ENCODE peak calls at places on chromosomes 7 and 10, in four cellular contexts. J is bronchial epithelial cell, M is cardiac fibroblast, U is foreskin keratinocyte. T is an unnamed sample.

GRCh38 chr7:36736827-36737211 is 12.5 kb upstream of the AOAH start:
- DNase-seq in J (no peak), M (no peak), U (no peak), T (no peak)

GRCh38 chr10:110141185-110141584 is 66.2 kb upstream of the MXI1 start:
- DNase-seq in J (peak; percentile 74), M (peak; percentile 81), U (peak; percentile 27), T (peak; percentile 24)

GRCh38 chr10:93916257-93917063 is 22.7 kb downstream of the SLC35G1 start:
- DNase-seq in J (peak; percentile 64), M (peak; percentile 62), U (no peak), T (peak; percentile 43)

GRCh38 chr7:460374-461117 is 59.1 kb downstream of the PDGFA start:
- DNase-seq in J (peak; percentile 22), M (peak; percentile 48), U (no peak), T (peak; percentile 39)

GRCh38 chr10:15485684-15486316 is 114.7 kb upstream of the FAM171A1 start:
- DNase-seq in J (no peak), M (peak; percentile 75), U (no peak), T (peak; percentile 16)

GRCh38 chr7:36711256-36711655 is 13.0 kb downstream of the AOAH start:
- DNase-seq in J (no peak), M (no peak), U (no peak), T (no peak)

GRCh38 chr10:110151467-110151866 is 55.9 kb upstream of the MXI1 start:
- DNase-seq in J (peak; percentile 68), M (no peak), U (peak; percentile 18), T (peak; percentile 84)

GRCh38 chr10:70836319-70836718 is 20.6 kb downstream of the SGPL1 start:
- DNase-seq in J (no peak), M (no peak), U (no peak), T (no peak)

GRCh38 chr10:73802276-73802991 is 9.0 kb downstream of the NDST2 start:
- DNase-seq in J (peak; percentile 29), M (no peak), U (no peak), T (no peak)
- TF ChIP-seq CTCF in J (peak; percentile 12), M (peak; percentile 23), U (no peak), T (no peak)

GRCh38 chr10:119211625-119212441 is 4.5 kb downstream of the GRK5 start:
- DNase-seq in J (no peak), M (peak; percentile 42), U (no peak), T (no peak)
- TF ChIP-seq CTCF in J (no peak), M (no peak), U (no peak), T (no peak)

DNA sequence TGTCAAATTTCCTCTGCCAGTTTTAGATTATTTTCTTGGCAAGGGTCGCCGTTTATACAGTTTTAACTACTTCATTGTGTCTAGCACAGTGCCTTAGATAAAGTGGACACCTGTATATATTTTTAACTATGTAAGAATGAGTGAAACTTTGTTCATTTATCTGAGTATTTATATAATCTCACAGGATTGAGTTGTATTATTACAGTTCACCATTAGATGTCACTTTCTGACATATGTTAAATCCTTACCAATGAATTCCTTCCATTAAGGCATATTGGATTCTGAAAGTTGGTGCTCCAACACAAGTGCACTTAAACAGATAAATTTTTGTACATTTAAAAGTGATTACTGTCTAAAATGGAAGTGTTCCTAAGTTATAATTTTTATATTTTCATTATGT is 43.0 kb downstream of the ZMYND11 start:
- DNase-seq in J (peak; percentile 51), M (peak; percentile 69), U (no peak), T (peak; percentile 34)
- TF ChIP-seq CTCF in J (peak; percentile 3), M (peak; percentile 24), U (peak; percentile 68), T (peak; percentile 37)

DNA sequence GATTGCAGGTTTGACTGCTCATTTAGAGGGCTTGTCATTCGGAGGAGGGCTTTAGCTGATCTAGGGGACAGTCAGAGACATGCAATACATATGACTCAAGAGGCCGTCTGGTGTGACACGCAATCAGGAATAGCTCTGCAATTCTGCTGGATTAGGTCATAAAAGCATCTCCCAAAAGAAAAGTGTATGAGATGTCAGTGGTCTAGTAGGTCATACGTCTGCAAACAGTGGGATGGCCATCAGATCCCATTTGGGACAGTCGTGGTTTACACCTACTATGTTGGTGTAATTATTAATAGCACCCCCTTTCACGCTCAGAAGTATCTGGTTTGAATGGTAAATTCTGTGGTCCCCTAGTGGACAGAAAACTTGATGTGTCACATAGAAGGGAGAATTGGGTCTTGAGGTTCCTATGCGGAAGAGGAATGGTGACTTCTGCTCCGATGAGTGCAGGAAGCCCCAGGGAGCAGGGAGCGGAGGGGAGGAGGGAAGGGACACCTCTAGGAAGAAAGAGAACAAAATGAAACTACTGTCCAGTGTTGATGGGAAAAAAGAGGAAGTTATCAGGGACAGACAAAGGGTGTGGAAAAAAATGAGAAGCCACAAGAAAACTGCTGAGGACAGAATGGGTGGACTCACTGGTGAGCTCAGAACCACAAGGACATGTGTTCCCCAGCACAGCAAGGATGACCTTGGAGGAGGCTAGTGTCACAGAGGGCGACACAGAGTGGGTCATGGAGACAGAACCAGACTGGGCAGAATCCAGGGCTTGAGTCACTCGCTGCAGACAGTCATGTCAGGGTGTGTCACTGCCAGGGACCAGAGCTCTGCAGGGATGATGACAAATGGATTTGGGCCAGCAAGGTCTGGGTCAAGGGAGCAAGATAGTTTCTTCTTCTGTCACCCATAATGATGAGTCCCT is 59.9 kb downstream of the MAP3K8 start:
- DNase-seq in J (peak; percentile 58), M (peak; percentile 87), U (no peak), T (peak; percentile 43)
- TF ChIP-seq CTCF in J (no peak), M (no peak), U (no peak), T (no peak)

GRCh38 chr7:140881507-140882228 is 43.1 kb downstream of the BRAF start:
- DNase-seq in J (no peak), M (no peak), U (no peak), T (no peak)
- TF ChIP-seq CTCF in J (no peak), M (no peak), U (no peak), T (no peak)

DNA sequence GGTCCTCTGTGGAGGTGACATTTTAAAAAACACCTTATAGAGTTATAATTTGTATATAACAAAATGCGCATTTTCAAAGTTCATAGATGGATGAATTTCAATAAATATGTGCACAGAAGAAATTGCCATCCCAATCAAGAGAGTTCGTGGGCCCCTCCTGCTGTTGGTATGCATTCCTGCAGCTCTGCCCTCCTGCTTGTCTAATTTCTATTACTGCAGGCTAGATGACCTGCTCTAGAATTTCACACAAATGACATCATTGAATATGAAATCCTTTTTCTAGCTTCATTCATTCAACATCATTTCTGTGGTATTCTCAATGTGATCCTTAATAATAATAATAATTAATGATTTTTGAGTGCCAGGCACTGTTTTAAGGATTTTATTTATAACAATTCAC is 348.2 kb downstream of the SDK1 start:
- DNase-seq in J (peak; percentile 10), M (peak; percentile 27), U (no peak), T (peak; percentile 24)
- TF ChIP-seq CTCF in J (no peak), M (peak; percentile 32), U (peak; percentile 30), T (peak; percentile 16)

GRCh38 chr10:81081887-81082620 is 544.4 kb downstream of the SH2D4B start:
- DNase-seq in J (peak; percentile 3), M (no peak), U (no peak), T (peak; percentile 33)
- TF ChIP-seq CTCF in J (peak; percentile 16), M (no peak), U (peak; percentile 36), T (peak; percentile 44)

DNA sequence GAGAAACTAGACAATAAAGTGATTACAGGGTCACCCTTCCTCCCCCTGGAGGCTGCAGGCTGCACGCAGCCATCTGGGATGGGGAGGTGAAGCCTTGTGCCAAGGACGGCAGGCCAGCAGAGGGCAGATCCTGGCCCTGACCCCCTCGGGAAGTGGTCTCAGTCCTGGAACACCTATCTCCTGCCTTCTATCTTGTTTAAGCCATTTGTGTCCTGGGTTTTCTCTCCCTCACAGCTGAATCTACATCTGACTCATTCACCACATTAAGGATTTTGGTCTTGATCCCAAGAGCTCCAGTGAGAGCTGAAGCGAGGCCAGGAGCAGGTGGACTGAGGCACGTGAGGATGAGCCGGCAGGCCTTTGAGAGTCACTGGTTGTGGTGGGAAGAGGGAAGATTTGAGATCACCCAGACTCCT is 16.4 kb upstream of the PARP12 start:
- DNase-seq in J (no peak), M (peak; percentile 68), U (peak; percentile 33), T (peak; percentile 46)
- TF ChIP-seq CTCF in J (peak; percentile 26), M (peak; percentile 32), U (peak; percentile 39), T (peak; percentile 37)